ENCODE peak calls at places on chromosome 18, in nine cellular contexts. One of them, this sample, is unnamed.

GRCh38 chr18:44130365-44130942 is 550.2 kb upstream of the SETBP1 start:
- DNase-seq in activated T-helper 2 cell treated with anti-CD3 and anti-CD28 coated beads, Interferon-gamma antibody, Interleukin-2, Interleukin-4, amounts not matched to agents 10 μg/mL and 5 μg/mL and 100 μg/mL, durations not matched to agents 14 hours and 24 hours and 36 hours: no peak
- DNase-seq in stimulated activated CD4-positive, alpha-beta T cell treated with anti-CD3 and anti-CD28 coated beads, Interleukin-2, amount 100 ng/mL, for 48 hours: no peak
- DNase-seq in stimulated activated CD8-positive, alpha-beta memory T cell treated with anti-CD3 and anti-CD28 coated beads, Interleukin-2, amount 100 ng/mL, for 1 hour: no peak
- DNase-seq in cardiac fibroblast: peak; percentile 54
- DNase-seq in activated CD4-positive, alpha-beta T cell treated with anti-CD3 and anti-CD28 coated beads, Interleukin-2, amount 50 U/mL, for 48 hours: no peak
- DNase-seq in tibial artery: no peak
- DNase-seq in naive thymus-derived CD8-positive, alpha-beta T cell: peak; percentile 2
- DNase-seq in GM23248: peak; percentile 49
- DNase-seq in this sample: peak; percentile 34

GRCh38 chr18:65567372-65567771 is 183.4 kb upstream of the CDH7 start:
- DNase-seq in stimulated activated CD4-positive, alpha-beta T cell treated with anti-CD3 and anti-CD28 coated beads, Interleukin-2, amount 100 ng/mL, for 48 hours: no peak
- DNase-seq in naive thymus-derived CD8-positive, alpha-beta T cell: no peak
- DNase-seq in activated CD4-positive, alpha-beta T cell treated with anti-CD3 and anti-CD28 coated beads, Interleukin-2, amount 50 U/mL, for 48 hours: no peak
- DNase-seq in activated T-helper 2 cell treated with anti-CD3 and anti-CD28 coated beads, Interferon-gamma antibody, Interleukin-2, Interleukin-4, amounts not matched to agents 10 μg/mL and 5 μg/mL and 100 μg/mL, durations not matched to agents 14 hours and 24 hours and 36 hours: no peak
- DNase-seq in GM23248: no peak
- DNase-seq in tibial artery: no peak
- DNase-seq in stimulated activated CD8-positive, alpha-beta memory T cell treated with anti-CD3 and anti-CD28 coated beads, Interleukin-2, amount 100 ng/mL, for 1 hour: no peak
- DNase-seq in cardiac fibroblast: no peak
- DNase-seq in this sample: peak; percentile 17

GRCh38 chr18:44969214-44969842 is 288.6 kb downstream of the SETBP1 start:
- DNase-seq in activated T-helper 2 cell treated with anti-CD3 and anti-CD28 coated beads, Interferon-gamma antibody, Interleukin-2, Interleukin-4, amounts not matched to agents 10 μg/mL and 5 μg/mL and 100 μg/mL, durations not matched to agents 14 hours and 24 hours and 36 hours: no peak
- DNase-seq in stimulated activated CD4-positive, alpha-beta T cell treated with anti-CD3 and anti-CD28 coated beads, Interleukin-2, amount 100 ng/mL, for 48 hours: no peak
- DNase-seq in tibial artery: no peak
- DNase-seq in GM23248: peak; percentile 19
- DNase-seq in stimulated activated CD8-positive, alpha-beta memory T cell treated with anti-CD3 and anti-CD28 coated beads, Interleukin-2, amount 100 ng/mL, for 1 hour: no peak
- DNase-seq in activated CD4-positive, alpha-beta T cell treated with anti-CD3 and anti-CD28 coated beads, Interleukin-2, amount 50 U/mL, for 48 hours: no peak
- DNase-seq in cardiac fibroblast: peak; percentile 13
- DNase-seq in naive thymus-derived CD8-positive, alpha-beta T cell: no peak
- DNase-seq in this sample: no peak

GRCh38 chr18:26536032-26536431 is 12.3 kb downstream of the KCTD1 start:
- DNase-seq in cardiac fibroblast: no peak
- DNase-seq in stimulated activated CD8-positive, alpha-beta memory T cell treated with anti-CD3 and anti-CD28 coated beads, Interleukin-2, amount 100 ng/mL, for 1 hour: no peak
- DNase-seq in naive thymus-derived CD8-positive, alpha-beta T cell: no peak
- DNase-seq in activated CD4-positive, alpha-beta T cell treated with anti-CD3 and anti-CD28 coated beads, Interleukin-2, amount 50 U/mL, for 48 hours: no peak
- DNase-seq in activated T-helper 2 cell treated with anti-CD3 and anti-CD28 coated beads, Interferon-gamma antibody, Interleukin-2, Interleukin-4, amounts not matched to agents 10 μg/mL and 5 μg/mL and 100 μg/mL, durations not matched to agents 14 hours and 24 hours and 36 hours: no peak
- DNase-seq in tibial artery: no peak
- DNase-seq in GM23248: peak; percentile 67
- DNase-seq in stimulated activated CD4-positive, alpha-beta T cell treated with anti-CD3 and anti-CD28 coated beads, Interleukin-2, amount 100 ng/mL, for 48 hours: no peak
- DNase-seq in this sample: no peak

GRCh38 chr18:60096428-60096827 is 196.6 kb downstream of the PMAIP1 start:
- DNase-seq in stimulated activated CD4-positive, alpha-beta T cell treated with anti-CD3 and anti-CD28 coated beads, Interleukin-2, amount 100 ng/mL, for 48 hours: no peak
- DNase-seq in cardiac fibroblast: no peak
- DNase-seq in tibial artery: no peak
- DNase-seq in naive thymus-derived CD8-positive, alpha-beta T cell: no peak
- DNase-seq in GM23248: peak; percentile 4
- DNase-seq in stimulated activated CD8-positive, alpha-beta memory T cell treated with anti-CD3 and anti-CD28 coated beads, Interleukin-2, amount 100 ng/mL, for 1 hour: no peak
- DNase-seq in activated T-helper 2 cell treated with anti-CD3 and anti-CD28 coated beads, Interferon-gamma antibody, Interleukin-2, Interleukin-4, amounts not matched to agents 10 μg/mL and 5 μg/mL and 100 μg/mL, durations not matched to agents 14 hours and 24 hours and 36 hours: no peak
- DNase-seq in activated CD4-positive, alpha-beta T cell treated with anti-CD3 and anti-CD28 coated beads, Interleukin-2, amount 50 U/mL, for 48 hours: no peak
- DNase-seq in this sample: no peak

GRCh38 chr18:44128365-44128764 is 552.3 kb upstream of the SETBP1 start:
- DNase-seq in activated T-helper 2 cell treated with anti-CD3 and anti-CD28 coated beads, Interferon-gamma antibody, Interleukin-2, Interleukin-4, amounts not matched to agents 10 μg/mL and 5 μg/mL and 100 μg/mL, durations not matched to agents 14 hours and 24 hours and 36 hours: no peak
- DNase-seq in cardiac fibroblast: peak; percentile 38
- DNase-seq in stimulated activated CD4-positive, alpha-beta T cell treated with anti-CD3 and anti-CD28 coated beads, Interleukin-2, amount 100 ng/mL, for 48 hours: no peak
- DNase-seq in tibial artery: no peak
- DNase-seq in naive thymus-derived CD8-positive, alpha-beta T cell: no peak
- DNase-seq in activated CD4-positive, alpha-beta T cell treated with anti-CD3 and anti-CD28 coated beads, Interleukin-2, amount 50 U/mL, for 48 hours: no peak
- DNase-seq in GM23248: peak; percentile 73
- DNase-seq in stimulated activated CD8-positive, alpha-beta memory T cell treated with anti-CD3 and anti-CD28 coated beads, Interleukin-2, amount 100 ng/mL, for 1 hour: no peak
- DNase-seq in this sample: no peak

GRCh38 chr18:58230438-58231179 is 186.6 kb downstream of the NEDD4L start:
- DNase-seq in stimulated activated CD4-positive, alpha-beta T cell treated with anti-CD3 and anti-CD28 coated beads, Interleukin-2, amount 100 ng/mL, for 48 hours: no peak
- DNase-seq in activated CD4-positive, alpha-beta T cell treated with anti-CD3 and anti-CD28 coated beads, Interleukin-2, amount 50 U/mL, for 48 hours: no peak
- DNase-seq in GM23248: peak; percentile 38
- DNase-seq in activated T-helper 2 cell treated with anti-CD3 and anti-CD28 coated beads, Interferon-gamma antibody, Interleukin-2, Interleukin-4, amounts not matched to agents 10 μg/mL and 5 μg/mL and 100 μg/mL, durations not matched to agents 14 hours and 24 hours and 36 hours: no peak
- DNase-seq in naive thymus-derived CD8-positive, alpha-beta T cell: no peak
- DNase-seq in tibial artery: no peak
- DNase-seq in stimulated activated CD8-positive, alpha-beta memory T cell treated with anti-CD3 and anti-CD28 coated beads, Interleukin-2, amount 100 ng/mL, for 1 hour: no peak
- DNase-seq in cardiac fibroblast: no peak
- DNase-seq in this sample: no peak

GRCh38 chr18:75228967-75229366 is 18.4 kb downstream of the TSHZ1 start:
- DNase-seq in tibial artery: no peak
- DNase-seq in naive thymus-derived CD8-positive, alpha-beta T cell: no peak
- DNase-seq in GM23248: no peak
- DNase-seq in activated CD4-positive, alpha-beta T cell treated with anti-CD3 and anti-CD28 coated beads, Interleukin-2, amount 50 U/mL, for 48 hours: no peak
- DNase-seq in activated T-helper 2 cell treated with anti-CD3 and anti-CD28 coated beads, Interferon-gamma antibody, Interleukin-2, Interleukin-4, amounts not matched to agents 10 μg/mL and 5 μg/mL and 100 μg/mL, durations not matched to agents 14 hours and 24 hours and 36 hours: no peak
- DNase-seq in stimulated activated CD8-positive, alpha-beta memory T cell treated with anti-CD3 and anti-CD28 coated beads, Interleukin-2, amount 100 ng/mL, for 1 hour: no peak
- DNase-seq in stimulated activated CD4-positive, alpha-beta T cell treated with anti-CD3 and anti-CD28 coated beads, Interleukin-2, amount 100 ng/mL, for 48 hours: no peak
- DNase-seq in cardiac fibroblast: no peak
- DNase-seq in this sample: no peak

GRCh38 chr18:59514193-59514592 is 155.1 kb upstream of the LMAN1 start:
- DNase-seq in activated CD4-positive, alpha-beta T cell treated with anti-CD3 and anti-CD28 coated beads, Interleukin-2, amount 50 U/mL, for 48 hours: no peak
- DNase-seq in stimulated activated CD4-positive, alpha-beta T cell treated with anti-CD3 and anti-CD28 coated beads, Interleukin-2, amount 100 ng/mL, for 48 hours: no peak
- DNase-seq in GM23248: peak; percentile 59
- DNase-seq in naive thymus-derived CD8-positive, alpha-beta T cell: no peak
- DNase-seq in tibial artery: peak; percentile 88
- DNase-seq in cardiac fibroblast: peak; percentile 90
- DNase-seq in stimulated activated CD8-positive, alpha-beta memory T cell treated with anti-CD3 and anti-CD28 coated beads, Interleukin-2, amount 100 ng/mL, for 1 hour: no peak
- DNase-seq in activated T-helper 2 cell treated with anti-CD3 and anti-CD28 coated beads, Interferon-gamma antibody, Interleukin-2, Interleukin-4, amounts not matched to agents 10 μg/mL and 5 μg/mL and 100 μg/mL, durations not matched to agents 14 hours and 24 hours and 36 hours: no peak
- DNase-seq in this sample: no peak

GRCh38 chr18:13362051-13362450 is 143.5 kb downstream of the LDLRAD4 start:
- DNase-seq in cardiac fibroblast: no peak
- DNase-seq in activated CD4-positive, alpha-beta T cell treated with anti-CD3 and anti-CD28 coated beads, Interleukin-2, amount 50 U/mL, for 48 hours: no peak
- DNase-seq in tibial artery: no peak
- DNase-seq in stimulated activated CD8-positive, alpha-beta memory T cell treated with anti-CD3 and anti-CD28 coated beads, Interleukin-2, amount 100 ng/mL, for 1 hour: no peak
- DNase-seq in naive thymus-derived CD8-positive, alpha-beta T cell: no peak
- DNase-seq in GM23248: no peak
- DNase-seq in stimulated activated CD4-positive, alpha-beta T cell treated with anti-CD3 and anti-CD28 coated beads, Interleukin-2, amount 100 ng/mL, for 48 hours: no peak
- DNase-seq in activated T-helper 2 cell treated with anti-CD3 and anti-CD28 coated beads, Interferon-gamma antibody, Interleukin-2, Interleukin-4, amounts not matched to agents 10 μg/mL and 5 μg/mL and 100 μg/mL, durations not matched to agents 14 hours and 24 hours and 36 hours: no peak
- DNase-seq in this sample: no peak

GRCh38 chr18:45998244-45998643 is 31.1 kb upstream of the EPG5 start:
- DNase-seq in activated T-helper 2 cell treated with anti-CD3 and anti-CD28 coated beads, Interferon-gamma antibody, Interleukin-2, Interleukin-4, amounts not matched to agents 10 μg/mL and 5 μg/mL and 100 μg/mL, durations not matched to agents 14 hours and 24 hours and 36 hours: peak; percentile 20
- DNase-seq in tibial artery: no peak
- DNase-seq in naive thymus-derived CD8-positive, alpha-beta T cell: peak; percentile 27
- DNase-seq in cardiac fibroblast: no peak
- DNase-seq in stimulated activated CD8-positive, alpha-beta memory T cell treated with anti-CD3 and anti-CD28 coated beads, Interleukin-2, amount 100 ng/mL, for 1 hour: no peak
- DNase-seq in stimulated activated CD4-positive, alpha-beta T cell treated with anti-CD3 and anti-CD28 coated beads, Interleukin-2, amount 100 ng/mL, for 48 hours: no peak
- DNase-seq in activated CD4-positive, alpha-beta T cell treated with anti-CD3 and anti-CD28 coated beads, Interleukin-2, amount 50 U/mL, for 48 hours: no peak
- DNase-seq in GM23248: no peak
- DNase-seq in this sample: no peak

GRCh38 chr18:49399003-49399402 is 61.4 kb downstream of the DYM start:
- DNase-seq in cardiac fibroblast: peak; percentile 29
- DNase-seq in activated CD4-positive, alpha-beta T cell treated with anti-CD3 and anti-CD28 coated beads, Interleukin-2, amount 50 U/mL, for 48 hours: no peak
- DNase-seq in GM23248: no peak
- DNase-seq in activated T-helper 2 cell treated with anti-CD3 and anti-CD28 coated beads, Interferon-gamma antibody, Interleukin-2, Interleukin-4, amounts not matched to agents 10 μg/mL and 5 μg/mL and 100 μg/mL, durations not matched to agents 14 hours and 24 hours and 36 hours: no peak
- DNase-seq in stimulated activated CD4-positive, alpha-beta T cell treated with anti-CD3 and anti-CD28 coated beads, Interleukin-2, amount 100 ng/mL, for 48 hours: no peak
- DNase-seq in stimulated activated CD8-positive, alpha-beta memory T cell treated with anti-CD3 and anti-CD28 coated beads, Interleukin-2, amount 100 ng/mL, for 1 hour: no peak
- DNase-seq in tibial artery: peak; percentile 22
- DNase-seq in naive thymus-derived CD8-positive, alpha-beta T cell: no peak
- DNase-seq in this sample: no peak

GRCh38 chr18:34598136-34598635 is 111.9 kb upstream of the DTNA start:
- DNase-seq in cardiac fibroblast: no peak
- DNase-seq in tibial artery: no peak
- DNase-seq in activated T-helper 2 cell treated with anti-CD3 and anti-CD28 coated beads, Interferon-gamma antibody, Interleukin-2, Interleukin-4, amounts not matched to agents 10 μg/mL and 5 μg/mL and 100 μg/mL, durations not matched to agents 14 hours and 24 hours and 36 hours: no peak
- DNase-seq in GM23248: no peak
- DNase-seq in stimulated activated CD8-positive, alpha-beta memory T cell treated with anti-CD3 and anti-CD28 coated beads, Interleukin-2, amount 100 ng/mL, for 1 hour: no peak
- DNase-seq in naive thymus-derived CD8-positive, alpha-beta T cell: no peak
- DNase-seq in activated CD4-positive, alpha-beta T cell treated with anti-CD3 and anti-CD28 coated beads, Interleukin-2, amount 50 U/mL, for 48 hours: no peak
- DNase-seq in stimulated activated CD4-positive, alpha-beta T cell treated with anti-CD3 and anti-CD28 coated beads, Interleukin-2, amount 100 ng/mL, for 48 hours: no peak
- DNase-seq in this sample: no peak

GRCh38 chr18:57864615-57865121 is 61.6 kb upstream of the ATP8B1 start:
- DNase-seq in stimulated activated CD8-positive, alpha-beta memory T cell treated with anti-CD3 and anti-CD28 coated beads, Interleukin-2, amount 100 ng/mL, for 1 hour: no peak
- DNase-seq in cardiac fibroblast: no peak
- DNase-seq in GM23248: no peak
- DNase-seq in activated T-helper 2 cell treated with anti-CD3 and anti-CD28 coated beads, Interferon-gamma antibody, Interleukin-2, Interleukin-4, amounts not matched to agents 10 μg/mL and 5 μg/mL and 100 μg/mL, durations not matched to agents 14 hours and 24 hours and 36 hours: no peak
- DNase-seq in naive thymus-derived CD8-positive, alpha-beta T cell: no peak
- DNase-seq in stimulated activated CD4-positive, alpha-beta T cell treated with anti-CD3 and anti-CD28 coated beads, Interleukin-2, amount 100 ng/mL, for 48 hours: no peak
- DNase-seq in activated CD4-positive, alpha-beta T cell treated with anti-CD3 and anti-CD28 coated beads, Interleukin-2, amount 50 U/mL, for 48 hours: no peak
- DNase-seq in tibial artery: no peak
- DNase-seq in this sample: no peak

GRCh38 chr18:77046994-77047393 is 85.6 kb downstream of the MBP start:
- DNase-seq in stimulated activated CD4-positive, alpha-beta T cell treated with anti-CD3 and anti-CD28 coated beads, Interleukin-2, amount 100 ng/mL, for 48 hours: no peak
- DNase-seq in tibial artery: no peak
- DNase-seq in activated CD4-positive, alpha-beta T cell treated with anti-CD3 and anti-CD28 coated beads, Interleukin-2, amount 50 U/mL, for 48 hours: no peak
- DNase-seq in stimulated activated CD8-positive, alpha-beta memory T cell treated with anti-CD3 and anti-CD28 coated beads, Interleukin-2, amount 100 ng/mL, for 1 hour: no peak
- DNase-seq in activated T-helper 2 cell treated with anti-CD3 and anti-CD28 coated beads, Interferon-gamma antibody, Interleukin-2, Interleukin-4, amounts not matched to agents 10 μg/mL and 5 μg/mL and 100 μg/mL, durations not matched to agents 14 hours and 24 hours and 36 hours: no peak
- DNase-seq in naive thymus-derived CD8-positive, alpha-beta T cell: no peak
- DNase-seq in cardiac fibroblast: no peak
- DNase-seq in GM23248: no peak
- DNase-seq in this sample: no peak

GRCh38 chr18:13437801-13438506 is 219.4 kb downstream of the LDLRAD4 start:
- DNase-seq in activated CD4-positive, alpha-beta T cell treated with anti-CD3 and anti-CD28 coated beads, Interleukin-2, amount 50 U/mL, for 48 hours: peak; percentile 62
- DNase-seq in naive thymus-derived CD8-positive, alpha-beta T cell: peak; percentile 71
- DNase-seq in activated T-helper 2 cell treated with anti-CD3 and anti-CD28 coated beads, Interferon-gamma antibody, Interleukin-2, Interleukin-4, amounts not matched to agents 10 μg/mL and 5 μg/mL and 100 μg/mL, durations not matched to agents 14 hours and 24 hours and 36 hours: peak; percentile 43
- DNase-seq in stimulated activated CD4-positive, alpha-beta T cell treated with anti-CD3 and anti-CD28 coated beads, Interleukin-2, amount 100 ng/mL, for 48 hours: peak; percentile 52
- DNase-seq in stimulated activated CD8-positive, alpha-beta memory T cell treated with anti-CD3 and anti-CD28 coated beads, Interleukin-2, amount 100 ng/mL, for 1 hour: no peak
- DNase-seq in tibial artery: no peak
- DNase-seq in GM23248: no peak
- DNase-seq in cardiac fibroblast: no peak
- DNase-seq in this sample: no peak

GRCh38 chr18:21896732-21897336 is 156.2 kb downstream of the MIB1 start:
- DNase-seq in activated T-helper 2 cell treated with anti-CD3 and anti-CD28 coated beads, Interferon-gamma antibody, Interleukin-2, Interleukin-4, amounts not matched to agents 10 μg/mL and 5 μg/mL and 100 μg/mL, durations not matched to agents 14 hours and 24 hours and 36 hours: no peak
- DNase-seq in tibial artery: no peak
- DNase-seq in cardiac fibroblast: peak; percentile 32
- DNase-seq in GM23248: peak; percentile 17
- DNase-seq in naive thymus-derived CD8-positive, alpha-beta T cell: no peak
- DNase-seq in activated CD4-positive, alpha-beta T cell treated with anti-CD3 and anti-CD28 coated beads, Interleukin-2, amount 50 U/mL, for 48 hours: no peak
- DNase-seq in stimulated activated CD8-positive, alpha-beta memory T cell treated with anti-CD3 and anti-CD28 coated beads, Interleukin-2, amount 100 ng/mL, for 1 hour: no peak
- DNase-seq in stimulated activated CD4-positive, alpha-beta T cell treated with anti-CD3 and anti-CD28 coated beads, Interleukin-2, amount 100 ng/mL, for 48 hours: no peak
- DNase-seq in this sample: no peak

This sample was measured in HT-29.